ENCODE peak calls at places on chromosomes 11 and 22, in four cellular contexts. D is left ventricle myocardium inferior, Y is right lobe of liver, N is MM.1S. M is an unnamed sample. For H3K4me1, the result is how much of the 10 kb centered on the place peaks cover.

GRCh38 chr22:39114157-39114511 is 17.1 kb downstream of the APOBEC3H start:
- DNase-seq in D (no peak), N (no peak), Y (no peak), M (no peak)

GRCh38 chr11:58059011-58059358 is 28.2 kb downstream of the OR6Q1 start:
- DNase-seq in D (no peak), Y (no peak), N (no peak), M (no peak)

GRCh38 chr11:27904358-27905055 is 203.4 kb downstream of the KIF18A start:
- DNase-seq in N (no peak), D (no peak), Y (no peak), M (no peak)

GRCh38 chr22:30247561-30247960 is 1.0 kb upstream of the LIF start:
- DNase-seq in N (no peak), Y (no peak), D (no peak), M (no peak)

GRCh38 chr11:100220801-100221200 is 466.3 kb upstream of the ARHGAP42 start:
- DNase-seq in N (no peak), D (no peak), Y (no peak), M (no peak)

GRCh38 chr11:116731097-116731761 is 41.6 kb downstream of the BUD13 start:
- DNase-seq in Y (peak), D (no peak), N (no peak), M (no peak)

GRCh38 chr11:60334005-60334620 is 7.1 kb downstream of the MS4A6E start:
- DNase-seq in D (no peak), Y (peak), N (peak), M (peak)

GRCh38 chr11:9675691-9676090 is 11.8 kb downstream of the SWAP70 start:
- DNase-seq in Y (no peak), N (no peak), D (no peak), M (no peak)

GRCh38 chr11:96714689-96715088 is 324.9 kb downstream of the JRKL start:
- DNase-seq in N (no peak), D (no peak), Y (no peak), M (no peak)

GRCh38 chr11:65425105-65425970 is 2.7 kb downstream of the NEAT1 start:
- DNase-seq in Y (peak), N (peak), D (peak), M (peak)

GRCh38 chr22:19525666-19526065 is 1.5 kb upstream of the CLDN5 start:
- DNase-seq in N (no peak), D (no peak), Y (peak), M (no peak)

GRCh38 chr22:46442217-46442853 is 95.1 kb downstream of the CELSR1 start:
- DNase-seq in N (no peak), Y (no peak), D (no peak), M (no peak)

GRCh38 chr22:35379146-35379993 is 1.5 kb upstream of the HMOX1 start:
- DNase-seq in N (no peak), D (no peak), Y (no peak), M (peak)

GRCh38 chr22:45888221-45889092 is 88.5 kb downstream of the WNT7B start:
- DNase-seq in D (no peak), Y (no peak), N (no peak), M (no peak)

GRCh38 chr11:16030664-16031063 is 325.7 kb downstream of the SOX6 start:
- DNase-seq in D (no peak), N (peak), Y (no peak), M (no peak)

GRCh38 chr11:45385844-45386243 is 99.7 kb upstream of the SYT13 start:
- DNase-seq in N (peak), Y (no peak), D (no peak), M (no peak)

GRCh38 chr11:10495464-10495786 is 40.4 kb downstream of the AMPD3 start:
- DNase-seq in D (no peak), N (no peak), Y (peak), M (no peak)

GRCh38 chr11:44036811-44037657 is 10.7 kb upstream of the ACCSL start:
- DNase-seq in D (peak), Y (peak), N (peak), M (peak)

GRCh38 chr11:118227865-118228785 is 3.3 kb upstream of the JAML start:
- DNase-seq in D (no peak), N (no peak), Y (no peak), M (no peak)

GRCh38 chr11:90329043-90329442 is 106.2 kb upstream of the CHORDC1 start:
- DNase-seq in Y (no peak), D (no peak), N (no peak), M (no peak)
- H3K4me1 ChIP-seq in Y (under half), D (under half), N (under half), M (under half)

GRCh38 chr11:74694136-74694535 is 37.1 kb downstream of the CHRDL2 start:
- DNase-seq in D (no peak), Y (no peak), N (no peak), M (no peak)
- TF ChIP-seq CTCF in D (no peak), Y (peak), N (no peak), M (no peak)

DNA sequence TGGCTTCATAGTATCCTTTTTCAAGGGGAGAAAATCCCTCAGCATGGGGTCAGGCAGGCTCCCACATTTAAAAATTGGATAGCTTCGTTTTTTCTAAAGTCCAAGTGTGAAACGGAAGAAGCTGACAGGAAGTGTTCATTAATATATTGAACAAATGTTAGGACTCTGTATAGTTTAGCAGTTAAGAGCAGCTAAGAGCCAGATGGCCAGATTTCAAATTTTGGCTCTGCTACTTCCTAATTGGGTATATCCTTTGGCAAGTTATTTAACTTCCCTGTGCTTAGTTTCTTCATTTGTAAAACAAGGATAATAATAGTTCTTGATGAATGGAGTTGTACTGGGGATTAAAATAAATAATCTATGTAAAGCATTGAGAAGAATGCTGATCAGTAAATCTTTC is 354.9 kb upstream of the FAT3 start:
- DNase-seq in N (no peak), D (no peak), Y (no peak), M (no peak)
- H3K27ac ChIP-seq in N (no peak), D (no peak), Y (no peak), M (no peak)

GRCh38 chr22:33054276-33054675 is 3.9 kb downstream of the SYN3 start:
- DNase-seq in N (no peak), Y (no peak), D (no peak), M (no peak)
- H3K4me1 ChIP-seq in N (under half), Y (under half), D (under half), M (under half)

GRCh38 chr22:37174964-37175363 is 13.1 kb downstream of the C1QTNF6 start:
- DNase-seq in Y (no peak), N (no peak), D (no peak), M (no peak)
- TF ChIP-seq CTCF in Y (no peak), N (no peak), D (no peak), M (no peak)

M was measured in Peyer's patch.